ENCODE peak calls at places on chromosomes 2 and 18, in four cellular contexts. One of them, this sample, is unnamed.

GRCh38 chr2:218981390-218982311 is 3.3 kb downstream of the FEV start:
- DNase-seq in lower lobe of right lung: no peak
- DNase-seq in cardiac fibroblast: no peak
- DNase-seq in stomach: peak
- DNase-seq in this sample: peak

GRCh38 chr2:33337385-33337784 is 139.1 kb upstream of the RASGRP3 start:
- DNase-seq in lower lobe of right lung: no peak
- DNase-seq in stomach: no peak
- DNase-seq in cardiac fibroblast: no peak
- DNase-seq in this sample: no peak

GRCh38 chr18:49728542-49728941 is 84.8 kb downstream of the ACAA2 start:
- DNase-seq in stomach: peak
- DNase-seq in cardiac fibroblast: peak
- DNase-seq in lower lobe of right lung: peak
- DNase-seq in this sample: peak

GRCh38 chr2:105294844-105295481 is 34.6 kb downstream of the TGFBRAP1 start:
- DNase-seq in lower lobe of right lung: no peak
- DNase-seq in stomach: peak
- DNase-seq in cardiac fibroblast: peak
- DNase-seq in this sample: no peak

GRCh38 chr18:59493019-59493418 is 134.0 kb upstream of the LMAN1 start:
- DNase-seq in lower lobe of right lung: no peak
- DNase-seq in stomach: no peak
- DNase-seq in cardiac fibroblast: no peak
- DNase-seq in this sample: no peak

GRCh38 chr18:61034581-61034980 is 298.6 kb upstream of the CDH20 start:
- DNase-seq in lower lobe of right lung: no peak
- DNase-seq in stomach: no peak
- DNase-seq in cardiac fibroblast: no peak
- DNase-seq in this sample: no peak

GRCh38 chr18:35131387-35132283 is 90.4 kb downstream of the MAPRE2 start:
- DNase-seq in lower lobe of right lung: no peak
- DNase-seq in cardiac fibroblast: peak
- DNase-seq in stomach: no peak
- DNase-seq in this sample: no peak

GRCh38 chr2:131520526-131520925 is 7.2 kb upstream of the CCDC74A start:
- DNase-seq in stomach: no peak
- DNase-seq in cardiac fibroblast: no peak
- DNase-seq in lower lobe of right lung: no peak
- DNase-seq in this sample: peak

GRCh38 chr2:44895061-44895460 is 46.4 kb upstream of the SIX3 start:
- DNase-seq in cardiac fibroblast: peak
- DNase-seq in lower lobe of right lung: no peak
- DNase-seq in stomach: no peak
- DNase-seq in this sample: no peak

GRCh38 chr2:73415906-73416305 is 30.3 kb downstream of the ALMS1 start:
- DNase-seq in stomach: no peak
- DNase-seq in lower lobe of right lung: no peak
- DNase-seq in cardiac fibroblast: peak
- DNase-seq in this sample: no peak

GRCh38 chr2:183070942-183071844 is 7.4 kb upstream of the DUSP19 start:
- DNase-seq in stomach: peak
- DNase-seq in cardiac fibroblast: peak
- DNase-seq in lower lobe of right lung: peak
- DNase-seq in this sample: no peak

GRCh38 chr18:76656925-76657324 is 161.9 kb upstream of the ZNF516 start:
- DNase-seq in stomach: no peak
- DNase-seq in lower lobe of right lung: no peak
- DNase-seq in cardiac fibroblast: no peak
- DNase-seq in this sample: no peak

GRCh38 chr2:71157124-71157802 is 26.8 kb downstream of the MPHOSPH10 start:
- DNase-seq in cardiac fibroblast: peak
- DNase-seq in lower lobe of right lung: peak
- DNase-seq in stomach: peak
- DNase-seq in this sample: peak

GRCh38 chr2:120403676-120404075 is 57.7 kb downstream of the INHBB start:
- DNase-seq in lower lobe of right lung: no peak
- DNase-seq in stomach: no peak
- DNase-seq in cardiac fibroblast: no peak
- DNase-seq in this sample: no peak

GRCh38 chr2:25131567-25132295 is 36.6 kb downstream of the POMC start:
- DNase-seq in lower lobe of right lung: peak
- DNase-seq in stomach: peak
- DNase-seq in cardiac fibroblast: peak
- DNase-seq in this sample: no peak

GRCh38 chr2:69013123-69013836 is at the start of gene ANTXR1:
- DNase-seq in stomach: peak
- DNase-seq in lower lobe of right lung: peak
- DNase-seq in cardiac fibroblast: peak
- DNase-seq in this sample: no peak

GRCh38 chr18:22324191-22325131 is 93.3 kb downstream of the CTAGE1 start:
- DNase-seq in lower lobe of right lung: peak
- DNase-seq in stomach: peak
- DNase-seq in cardiac fibroblast: peak
- DNase-seq in this sample: no peak

GRCh38 chr2:27496357-27497287 is at the start of gene GCKR:
- DNase-seq in cardiac fibroblast: peak
- DNase-seq in lower lobe of right lung: no peak
- DNase-seq in stomach: peak
- DNase-seq in this sample: no peak

GRCh38 chr2:208466133-208466919 is 59.7 kb downstream of the PTH2R start:
- DNase-seq in lower lobe of right lung: no peak
- DNase-seq in cardiac fibroblast: peak
- DNase-seq in stomach: no peak
- DNase-seq in this sample: no peak

GRCh38 chr18:49491857-49492693 is 5.0 kb upstream of the C18orf32 start:
- DNase-seq in lower lobe of right lung: peak
- DNase-seq in stomach: peak
- DNase-seq in cardiac fibroblast: peak
- DNase-seq in this sample: peak

GRCh38 chr2:204680576-204680975 is 135.3 kb downstream of the PARD3B start:
- DNase-seq in lower lobe of right lung: no peak
- DNase-seq in stomach: no peak
- DNase-seq in cardiac fibroblast: peak
- DNase-seq in this sample: no peak
- TF ChIP-seq CTCF in lower lobe of right lung: no peak
- TF ChIP-seq CTCF in stomach: no peak
- TF ChIP-seq CTCF in cardiac fibroblast: no peak
- TF ChIP-seq CTCF in this sample: no peak

GRCh38 chr2:37476411-37476810 is 132.0 kb downstream of the QPCT start:
- DNase-seq in cardiac fibroblast: no peak
- DNase-seq in lower lobe of right lung: no peak
- DNase-seq in stomach: no peak
- DNase-seq in this sample: no peak
- H3K4me3 ChIP-seq in cardiac fibroblast: no peak
- H3K4me3 ChIP-seq in lower lobe of right lung: no peak
- H3K4me3 ChIP-seq in stomach: no peak
- H3K4me3 ChIP-seq in this sample: no peak

GRCh38 chr2:136423516-136423996 is 305.6 kb upstream of the CXCR4 start:
- DNase-seq in lower lobe of right lung: peak
- DNase-seq in stomach: peak
- DNase-seq in cardiac fibroblast: peak
- DNase-seq in this sample: peak
- TF ChIP-seq CTCF in lower lobe of right lung: peak
- TF ChIP-seq CTCF in stomach: peak
- TF ChIP-seq CTCF in cardiac fibroblast: peak
- TF ChIP-seq CTCF in this sample: peak

GRCh38 chr18:55458456-55459238 is 129.3 kb downstream of the TCF4 start:
- DNase-seq in stomach: no peak
- DNase-seq in cardiac fibroblast: no peak
- DNase-seq in lower lobe of right lung: no peak
- DNase-seq in this sample: no peak

GRCh38 chr18:55452123-55452611 is 135.8 kb downstream of the TCF4 start:
- DNase-seq in cardiac fibroblast: peak
- DNase-seq in stomach: no peak
- DNase-seq in lower lobe of right lung: no peak
- DNase-seq in this sample: no peak

GRCh38 chr18:55457028-55457427 is 131.0 kb downstream of the TCF4 start:
- DNase-seq in lower lobe of right lung: no peak
- DNase-seq in cardiac fibroblast: no peak
- DNase-seq in stomach: no peak
- DNase-seq in this sample: no peak

GRCh38 chr18:55453186-55453585 is 134.8 kb downstream of the TCF4 start:
- DNase-seq in lower lobe of right lung: no peak
- DNase-seq in stomach: no peak
- DNase-seq in cardiac fibroblast: no peak
- DNase-seq in this sample: no peak

GRCh38 chr18:55455938-55456337 is 132.1 kb downstream of the TCF4 start:
- DNase-seq in stomach: no peak
- DNase-seq in cardiac fibroblast: no peak
- DNase-seq in lower lobe of right lung: no peak
- DNase-seq in this sample: no peak
- H3K4me3 ChIP-seq in stomach: no peak
- H3K4me3 ChIP-seq in cardiac fibroblast: no peak
- H3K4me3 ChIP-seq in lower lobe of right lung: no peak
- H3K4me3 ChIP-seq in this sample: no peak

DNA sequence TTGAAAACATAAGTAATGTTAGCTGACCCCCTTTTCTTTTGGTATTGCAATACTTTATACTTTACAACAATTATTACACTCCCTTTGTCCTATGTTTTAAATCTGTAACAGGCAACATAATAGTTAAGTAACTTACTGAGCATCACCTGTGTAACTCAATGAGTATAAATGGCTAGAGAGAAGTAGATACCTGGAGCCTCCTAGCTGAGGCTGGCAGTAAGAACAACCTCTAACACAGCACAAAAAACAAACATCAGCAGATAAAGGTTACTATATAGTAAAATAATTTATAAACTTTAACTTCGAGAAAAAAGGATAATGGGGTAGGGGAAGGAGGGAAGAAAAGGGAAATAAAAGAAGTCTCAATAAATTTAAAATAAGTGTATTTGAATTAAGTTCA is 73.1 kb upstream of the ST8SIA5 start:
- DNase-seq in stomach: no peak
- DNase-seq in lower lobe of right lung: no peak
- DNase-seq in cardiac fibroblast: no peak
- DNase-seq in this sample: no peak
- TF ChIP-seq CTCF in stomach: no peak
- TF ChIP-seq CTCF in lower lobe of right lung: no peak
- TF ChIP-seq CTCF in cardiac fibroblast: no peak
- TF ChIP-seq CTCF in this sample: no peak

GRCh38 chr2:236544362-236544761 is 25.3 kb upstream of the ACKR3 start:
- DNase-seq in stomach: no peak
- DNase-seq in lower lobe of right lung: no peak
- DNase-seq in cardiac fibroblast: no peak
- DNase-seq in this sample: no peak

GRCh38 chr2:236545248-236545658 is 24.4 kb upstream of the ACKR3 start:
- DNase-seq in stomach: no peak
- DNase-seq in cardiac fibroblast: no peak
- DNase-seq in lower lobe of right lung: no peak
- DNase-seq in this sample: peak

GRCh38 chr2:236546561-236546961 is 23.1 kb upstream of the ACKR3 start:
- DNase-seq in stomach: no peak
- DNase-seq in cardiac fibroblast: no peak
- DNase-seq in lower lobe of right lung: no peak
- DNase-seq in this sample: no peak

GRCh38 chr2:236547725-236548124 is 21.9 kb upstream of the ACKR3 start:
- DNase-seq in stomach: no peak
- DNase-seq in lower lobe of right lung: no peak
- DNase-seq in cardiac fibroblast: no peak
- DNase-seq in this sample: no peak

DNA sequence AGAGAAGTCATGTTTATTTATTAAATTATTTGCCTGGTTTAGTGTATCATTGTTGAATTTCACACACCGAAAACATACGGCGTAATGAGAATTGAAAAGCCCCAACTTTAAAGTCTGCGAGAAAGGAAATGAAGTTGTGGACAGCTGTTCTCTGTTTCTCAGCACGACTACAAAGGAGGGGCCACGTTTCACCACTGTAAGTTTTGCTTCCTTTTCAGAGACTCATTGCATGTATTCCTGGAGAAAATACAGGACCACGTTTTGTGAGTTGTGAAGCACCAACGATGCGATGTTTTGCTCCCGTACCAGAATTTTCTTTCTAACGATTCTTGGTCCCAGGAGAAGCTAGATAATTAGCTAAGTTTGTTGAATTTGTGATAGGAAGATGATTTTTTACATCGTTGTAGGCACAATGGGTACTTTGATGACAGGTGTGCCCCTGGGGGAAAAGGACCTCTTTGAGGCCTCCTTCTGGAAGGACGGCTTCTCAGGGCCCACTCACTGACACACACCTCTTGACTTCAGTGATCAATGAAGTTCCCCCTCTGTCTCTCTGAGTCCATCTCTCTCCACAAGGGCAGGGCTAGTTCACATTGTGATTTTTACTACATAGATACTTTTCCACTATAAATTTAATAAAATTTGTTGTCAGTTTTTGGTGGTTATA is 23.7 kb upstream of the ACKR3 start:
- DNase-seq in stomach: no peak
- DNase-seq in cardiac fibroblast: no peak
- DNase-seq in lower lobe of right lung: no peak
- DNase-seq in this sample: no peak
- H3K4me3 ChIP-seq in stomach: no peak
- H3K4me3 ChIP-seq in cardiac fibroblast: no peak
- H3K4me3 ChIP-seq in lower lobe of right lung: no peak
- H3K4me3 ChIP-seq in this sample: no peak

GRCh38 chr2:64750817-64751285 is 97.1 kb upstream of the SERTAD2 start:
- DNase-seq in cardiac fibroblast: peak
- DNase-seq in stomach: peak
- DNase-seq in lower lobe of right lung: peak
- DNase-seq in this sample: peak

GRCh38 chr2:64750001-64750816 is 96.5 kb upstream of the SERTAD2 start:
- DNase-seq in stomach: peak
- DNase-seq in cardiac fibroblast: peak
- DNase-seq in lower lobe of right lung: peak
- DNase-seq in this sample: peak

GRCh38 chr2:64749446-64749845 is 95.7 kb upstream of the SERTAD2 start:
- DNase-seq in lower lobe of right lung: no peak
- DNase-seq in cardiac fibroblast: peak
- DNase-seq in stomach: no peak
- DNase-seq in this sample: no peak

GRCh38 chr2:64753384-64753783 is 99.7 kb upstream of the SERTAD2 start:
- DNase-seq in cardiac fibroblast: no peak
- DNase-seq in lower lobe of right lung: no peak
- DNase-seq in stomach: no peak
- DNase-seq in this sample: no peak

GRCh38 chr2:64751286-64752260 is 97.9 kb upstream of the SERTAD2 start:
- DNase-seq in cardiac fibroblast: peak
- DNase-seq in lower lobe of right lung: peak
- DNase-seq in stomach: peak
- DNase-seq in this sample: peak
- TF ChIP-seq CTCF in cardiac fibroblast: peak
- TF ChIP-seq CTCF in lower lobe of right lung: peak
- TF ChIP-seq CTCF in stomach: peak
- TF ChIP-seq CTCF in this sample: no peak

GRCh38 chr18:51153659-51154371 is 43.7 kb downstream of the MEX3C start:
- DNase-seq in stomach: no peak
- DNase-seq in lower lobe of right lung: no peak
- DNase-seq in cardiac fibroblast: no peak
- DNase-seq in this sample: peak
- H3K4me3 ChIP-seq in stomach: no peak
- H3K4me3 ChIP-seq in lower lobe of right lung: no peak
- H3K4me3 ChIP-seq in cardiac fibroblast: no peak
- H3K4me3 ChIP-seq in this sample: peak

GRCh38 chr2:100818606-100819364 is 1.2 kb upstream of the NPAS2 start:
- DNase-seq in stomach: peak
- DNase-seq in cardiac fibroblast: peak
- DNase-seq in lower lobe of right lung: peak
- DNase-seq in this sample: peak
- TF ChIP-seq CTCF in stomach: peak
- TF ChIP-seq CTCF in cardiac fibroblast: peak
- TF ChIP-seq CTCF in lower lobe of right lung: peak
- TF ChIP-seq CTCF in this sample: no peak